ENCODE peak calls at places on chromosomes 6 and 20, in seven cellular contexts. One of them, this sample, is unnamed.

GRCh38 chr6:156839591-156840001 is 62.4 kb downstream of the ARID1B start:
- DNase-seq in C1 segment of cervical spinal cord: no peak
- DNase-seq in activated naive CD4-positive, alpha-beta T cell treated with anti-CD3 and anti-CD28 coated beads for 36 hours: no peak
- DNase-seq in effector memory CD8-positive, alpha-beta T cell: no peak
- DNase-seq in midbrain: no peak
- DNase-seq in NCI-H69: no peak
- DNase-seq in stimulated activated CD8-positive, alpha-beta memory T cell treated with anti-CD3 and anti-CD28 coated beads, Interleukin-12 subunit alpha, Interleukin-12 subunit beta, amount 100 ng/mL, for 4 hours: no peak
- DNase-seq in this sample: no peak

GRCh38 chr6:158047120-158047518 is 65.5 kb downstream of the SYNJ2 start:
- DNase-seq in midbrain: no peak
- DNase-seq in NCI-H69: no peak
- DNase-seq in activated naive CD4-positive, alpha-beta T cell treated with anti-CD3 and anti-CD28 coated beads for 36 hours: peak
- DNase-seq in stimulated activated CD8-positive, alpha-beta memory T cell treated with anti-CD3 and anti-CD28 coated beads, Interleukin-12 subunit alpha, Interleukin-12 subunit beta, amount 100 ng/mL, for 4 hours: peak
- DNase-seq in effector memory CD8-positive, alpha-beta T cell: peak
- DNase-seq in C1 segment of cervical spinal cord: no peak
- DNase-seq in this sample: peak

GRCh38 chr6:69866351-69867074 is at the start of gene COL19A1:
- DNase-seq in stimulated activated CD8-positive, alpha-beta memory T cell treated with anti-CD3 and anti-CD28 coated beads, Interleukin-12 subunit alpha, Interleukin-12 subunit beta, amount 100 ng/mL, for 4 hours: no peak
- DNase-seq in C1 segment of cervical spinal cord: no peak
- DNase-seq in midbrain: peak
- DNase-seq in effector memory CD8-positive, alpha-beta T cell: peak
- DNase-seq in NCI-H69: peak
- DNase-seq in activated naive CD4-positive, alpha-beta T cell treated with anti-CD3 and anti-CD28 coated beads for 36 hours: peak
- DNase-seq in this sample: peak

GRCh38 chr6:165685302-165685701 is 22.3 kb upstream of the PDE10A start:
- DNase-seq in C1 segment of cervical spinal cord: no peak
- DNase-seq in effector memory CD8-positive, alpha-beta T cell: no peak
- DNase-seq in activated naive CD4-positive, alpha-beta T cell treated with anti-CD3 and anti-CD28 coated beads for 36 hours: no peak
- DNase-seq in midbrain: no peak
- DNase-seq in stimulated activated CD8-positive, alpha-beta memory T cell treated with anti-CD3 and anti-CD28 coated beads, Interleukin-12 subunit alpha, Interleukin-12 subunit beta, amount 100 ng/mL, for 4 hours: no peak
- DNase-seq in NCI-H69: no peak
- DNase-seq in this sample: no peak

GRCh38 chr20:43911066-43911465 is 3.6 kb upstream of the TOX2 start:
- DNase-seq in NCI-H69: no peak
- DNase-seq in activated naive CD4-positive, alpha-beta T cell treated with anti-CD3 and anti-CD28 coated beads for 36 hours: peak
- DNase-seq in effector memory CD8-positive, alpha-beta T cell: no peak
- DNase-seq in stimulated activated CD8-positive, alpha-beta memory T cell treated with anti-CD3 and anti-CD28 coated beads, Interleukin-12 subunit alpha, Interleukin-12 subunit beta, amount 100 ng/mL, for 4 hours: no peak
- DNase-seq in midbrain: no peak
- DNase-seq in C1 segment of cervical spinal cord: no peak
- DNase-seq in this sample: no peak

GRCh38 chr6:81808834-81809598 is 56.5 kb upstream of the TENT5A start:
- DNase-seq in NCI-H69: no peak
- DNase-seq in activated naive CD4-positive, alpha-beta T cell treated with anti-CD3 and anti-CD28 coated beads for 36 hours: no peak
- DNase-seq in midbrain: no peak
- DNase-seq in C1 segment of cervical spinal cord: no peak
- DNase-seq in effector memory CD8-positive, alpha-beta T cell: no peak
- DNase-seq in stimulated activated CD8-positive, alpha-beta memory T cell treated with anti-CD3 and anti-CD28 coated beads, Interleukin-12 subunit alpha, Interleukin-12 subunit beta, amount 100 ng/mL, for 4 hours: no peak
- DNase-seq in this sample: no peak

GRCh38 chr20:44561876-44562275 is 20.5 kb upstream of the PKIG start:
- DNase-seq in effector memory CD8-positive, alpha-beta T cell: no peak
- DNase-seq in C1 segment of cervical spinal cord: no peak
- DNase-seq in midbrain: no peak
- DNase-seq in stimulated activated CD8-positive, alpha-beta memory T cell treated with anti-CD3 and anti-CD28 coated beads, Interleukin-12 subunit alpha, Interleukin-12 subunit beta, amount 100 ng/mL, for 4 hours: no peak
- DNase-seq in NCI-H69: no peak
- DNase-seq in activated naive CD4-positive, alpha-beta T cell treated with anti-CD3 and anti-CD28 coated beads for 36 hours: no peak
- DNase-seq in this sample: no peak

GRCh38 chr6:11363881-11364576 is 131.6 kb upstream of the NEDD9 start:
- DNase-seq in effector memory CD8-positive, alpha-beta T cell: no peak
- DNase-seq in stimulated activated CD8-positive, alpha-beta memory T cell treated with anti-CD3 and anti-CD28 coated beads, Interleukin-12 subunit alpha, Interleukin-12 subunit beta, amount 100 ng/mL, for 4 hours: peak
- DNase-seq in midbrain: no peak
- DNase-seq in C1 segment of cervical spinal cord: no peak
- DNase-seq in NCI-H69: no peak
- DNase-seq in activated naive CD4-positive, alpha-beta T cell treated with anti-CD3 and anti-CD28 coated beads for 36 hours: peak
- DNase-seq in this sample: no peak

GRCh38 chr6:46052479-46052878 is 36.8 kb upstream of the CLIC5 start:
- DNase-seq in NCI-H69: no peak
- DNase-seq in midbrain: no peak
- DNase-seq in effector memory CD8-positive, alpha-beta T cell: no peak
- DNase-seq in activated naive CD4-positive, alpha-beta T cell treated with anti-CD3 and anti-CD28 coated beads for 36 hours: no peak
- DNase-seq in C1 segment of cervical spinal cord: no peak
- DNase-seq in stimulated activated CD8-positive, alpha-beta memory T cell treated with anti-CD3 and anti-CD28 coated beads, Interleukin-12 subunit alpha, Interleukin-12 subunit beta, amount 100 ng/mL, for 4 hours: no peak
- DNase-seq in this sample: peak